ENCODE peak calls at places on chromosomes 7 and 10, in eight cellular contexts. Y is NCI-H460, W is NCI-H1092, G is thoracic aorta, U is ureter, S is astrocyte, V is adrenal gland, I is germinal center. R is an unnamed sample.
A peak's percentile ranks its signal among the peaks of the same experiment; 100 is the strongest.

GRCh38 chr7:137771679-137772078 is 75.1 kb downstream of the DGKI start:
- DNase-seq in U (no peak), Y (no peak), W (no peak), V (no peak), G (no peak), I (no peak), S (peak; percentile 97), R (no peak)

GRCh38 chr7:28749673-28750072 is 208.5 kb downstream of the TRIL start:
- DNase-seq in S (no peak), G (no peak), U (no peak), V (no peak), I (no peak), W (no peak), Y (no peak), R (no peak)

GRCh38 chr7:26291699-26292538 is at the start of gene SNX10:
- DNase-seq in V (peak; percentile 63), I (peak; percentile 78), U (peak; percentile 55), W (peak; percentile 74), S (peak; percentile 18), G (no peak), Y (peak; percentile 54), R (peak; percentile 82)

GRCh38 chr7:36204044-36204663 is 51.1 kb downstream of the EEPD1 start:
- DNase-seq in G (no peak), I (no peak), S (no peak), V (peak; percentile 34), Y (no peak), W (no peak), U (no peak), R (no peak)

GRCh38 chr10:117339569-117339968 is 35.7 kb downstream of the PDZD8 start:
- DNase-seq in U (no peak), Y (no peak), V (peak; percentile 19), I (no peak), W (no peak), G (no peak), S (no peak), R (no peak)

GRCh38 chr7:49773082-49773938 is at the start of gene VWC2:
- DNase-seq in W (no peak), Y (no peak), I (no peak), S (no peak), U (no peak), V (no peak), G (no peak), R (peak; percentile 56)

GRCh38 chr7:30344513-30344912 is 60.1 kb downstream of the ZNRF2 start:
- DNase-seq in Y (no peak), I (no peak), S (no peak), V (no peak), U (no peak), W (no peak), G (no peak), R (no peak)

GRCh38 chr7:1579481-1580421 is 9.9 kb upstream of the PSMG3 start:
- DNase-seq in S (no peak), W (peak; percentile 36), Y (peak; percentile 64), I (peak; percentile 74), G (no peak), V (peak; percentile 70), U (no peak), R (peak; percentile 84)

GRCh38 chr7:148912758-148913541 is 28.9 kb upstream of the EZH2 start:
- DNase-seq in I (no peak), U (no peak), W (no peak), V (no peak), G (no peak), S (no peak), Y (no peak), R (peak; percentile 41)

GRCh38 chr10:50511512-50512213 is 112.1 kb downstream of the SGMS1 start:
- DNase-seq in S (peak; percentile 70), W (no peak), Y (no peak), I (no peak), U (no peak), V (peak; percentile 64), G (no peak), R (no peak)

GRCh38 chr7:97008275-97008917 is 3.0 kb downstream of the DLX6 start:
- DNase-seq in S (no peak), Y (no peak), I (no peak), V (no peak), W (no peak), G (no peak), U (no peak), R (no peak)

GRCh38 chr10:47264797-47265281 is 35.2 kb upstream of the GDF10 start:
- DNase-seq in U (peak; percentile 10), S (no peak), W (no peak), I (no peak), G (no peak), V (no peak), Y (no peak), R (no peak)

GRCh38 chr7:80386686-80387085 is 125.2 kb downstream of the GNAT3 start:
- DNase-seq in U (no peak), Y (no peak), I (no peak), V (no peak), G (no peak), W (no peak), S (peak; percentile 65), R (no peak)

GRCh38 chr7:35828817-35829216 is 28.0 kb downstream of the SEPTIN7 start:
- DNase-seq in V (no peak), G (no peak), Y (no peak), I (no peak), U (no peak), S (no peak), W (no peak), R (no peak)

GRCh38 chr10:119663866-119664698 is 12.9 kb downstream of the BAG3 start:
- DNase-seq in G (no peak), I (no peak), W (no peak), U (no peak), V (no peak), S (no peak), Y (no peak), R (no peak)

GRCh38 chr7:107037866-107038598 is 6.5 kb upstream of the PRKAR2B start:
- DNase-seq in S (no peak), W (no peak), V (no peak), U (no peak), G (no peak), Y (no peak), I (no peak), R (no peak)

GRCh38 chr10:34407227-34407626 is 407.9 kb downstream of the PARD3 start:
- DNase-seq in U (peak; percentile 45), S (peak; percentile 54), V (peak; percentile 11), G (no peak), I (no peak), W (no peak), Y (no peak), R (no peak)

GRCh38 chr10:91340613-91341362 is 69.4 kb upstream of the HECTD2 start:
- DNase-seq in Y (peak; percentile 69), W (peak; percentile 9), I (no peak), U (no peak), G (no peak), V (peak; percentile 2), S (peak; percentile 95), R (no peak)

GRCh38 chr10:98258683-98259454 is 9.1 kb downstream of the LOXL4 start:
- DNase-seq in I (no peak), U (no peak), W (no peak), V (no peak), S (no peak), Y (no peak), G (no peak), R (peak; percentile 4)

GRCh38 chr7:132376361-132377013 is 199.8 kb downstream of the PLXNA4 start:
- DNase-seq in V (no peak), G (no peak), Y (no peak), U (no peak), W (no peak), S (no peak), I (no peak), R (no peak)

GRCh38 chr10:58625070-58625469 is 112.4 kb downstream of the BICC1 start:
- DNase-seq in V (no peak), Y (no peak), U (no peak), I (no peak), S (peak; percentile 97), G (no peak), W (no peak), R (no peak)

GRCh38 chr10:47412869-47413268 is 28.8 kb upstream of the ZNF488 start:
- DNase-seq in I (no peak), Y (no peak), W (no peak), V (no peak), U (no peak), G (no peak), S (no peak), R (no peak)

GRCh38 chr7:80659120-80660055 is 20.9 kb downstream of the CD36 start:
- DNase-seq in U (no peak), V (no peak), Y (peak; percentile 48), G (no peak), S (peak; percentile 24), I (peak; percentile 2), W (peak; percentile 4), R (peak; percentile 23)

GRCh38 chr10:72727128-72727527 is 35.2 kb downstream of the MCU start:
- DNase-seq in G (no peak), Y (no peak), I (no peak), U (no peak), S (no peak), V (no peak), W (no peak), R (no peak)

GRCh38 chr10:106795619-106796018 is 368.9 kb downstream of the SORCS1 start:
- DNase-seq in G (no peak), U (no peak), I (no peak), S (no peak), W (no peak), V (peak; percentile 24), Y (peak; percentile 15), R (peak; percentile 21)

GRCh38 chr7:3922175-3922635 is 621.2 kb downstream of the SDK1 start:
- DNase-seq in W (no peak), S (peak; percentile 98), U (no peak), V (peak; percentile 54), I (no peak), G (peak; percentile 20), Y (peak; percentile 89), R (no peak)

GRCh38 chr10:105837951-105838350 is 1196.9 kb downstream of the SORCS3 start:
- DNase-seq in Y (peak; percentile 17), G (no peak), W (no peak), I (no peak), S (peak; percentile 20), U (no peak), V (no peak), R (peak; percentile 38)

GRCh38 chr7:23349484-23350157 is 50.5 kb downstream of the MALSU1 start:
- DNase-seq in G (no peak), Y (no peak), I (no peak), V (no peak), U (no peak), S (peak; percentile 90), W (no peak), R (no peak)

GRCh38 chr10:27741173-27742091 is 4.2 kb downstream of the MKX start:
- DNase-seq in Y (no peak), U (no peak), G (no peak), S (no peak), I (no peak), V (peak; percentile 4), W (no peak), R (peak; percentile 11)

GRCh38 chr7:44057849-44058758 is 7.3 kb downstream of the PGAM2 start:
- DNase-seq in Y (no peak), U (no peak), G (no peak), S (no peak), W (no peak), V (no peak), I (peak; percentile 82), R (no peak)

GRCh38 chr7:33964417-33965115 is 59.2 kb downstream of the BMPER start:
- DNase-seq in S (no peak), G (no peak), U (no peak), V (no peak), Y (no peak), I (no peak), W (no peak), R (no peak)

GRCh38 chr7:131218727-131219128 is 108.9 kb upstream of the MKLN1 start:
- DNase-seq in S (no peak), U (no peak), Y (no peak), W (no peak), G (no peak), I (no peak), V (no peak), R (no peak)

GRCh38 chr7:118949031-118949430 is 724.5 kb downstream of the ANKRD7 start:
- DNase-seq in S (peak; percentile 2), W (no peak), U (no peak), G (no peak), V (no peak), I (no peak), Y (no peak), R (no peak)

GRCh38 chr7:149477494-149478443 is 16.9 kb upstream of the ZNF777 start:
- DNase-seq in Y (no peak), V (no peak), S (no peak), W (no peak), G (no peak), U (peak; percentile 37), I (no peak), R (no peak)

R was measured in GM20000.